ENCODE peak calls at places on chromosomes 1 and 21, in nine cellular contexts. Q is NCI-H1092 treated with DMSO at 0.1 percent for 48 hours; C is cardiac muscle cell; Z is IMR-90; H is T-cell; G is left ventricle myocardium superior; I is stimulated activated CD4-positive, alpha-beta T cell treated with anti-CD3 and anti-CD28 coated beads, Interleukin-1b, Interleukin-23, amount 100 ng/mL, for 1 hour; A is fibroblast of the conjunctiva; J is ELR. X is an unnamed sample.

GRCh38 chr1:165047985-165048384 is 308.5 kb downstream of the LMX1A start:
- DNase-seq in Q (no peak), C (no peak), Z (no peak), H (no peak), G (no peak), I (no peak), A (no peak), J (no peak), X (no peak)

GRCh38 chr1:234997201-234998173 is 131.2 kb downstream of the TOMM20 start:
- DNase-seq in Q (peak; percentile 45), C (peak; percentile 99), Z (peak; percentile 99), H (no peak), G (peak; percentile 99), I (no peak), A (peak; percentile 97), J (peak; percentile 99), X (peak; percentile 93)

GRCh38 chr1:184888505-184888904 is 85.8 kb downstream of the NIBAN1 start:
- DNase-seq in Q (no peak), C (peak; percentile 53), Z (peak; percentile 84), H (no peak), G (no peak), I (no peak), A (peak; percentile 29), J (peak; percentile 87), X (no peak)

GRCh38 chr1:104745875-104746274 is 996.2 kb downstream of the AMY1C start:
- DNase-seq in Q (no peak), C (no peak), Z (no peak), H (no peak), G (no peak), I (no peak), A (no peak), J (no peak), X (no peak)

GRCh38 chr1:47701741-47702515 is 264.1 kb downstream of the FOXD2 start:
- DNase-seq in Q (no peak), C (no peak), Z (no peak), H (no peak), G (no peak), I (no peak), A (no peak), J (no peak), X (no peak)

GRCh38 chr1:154352581-154353459 is 27.5 kb downstream of the ATP8B2 start:
- DNase-seq in Q (peak; percentile 30), C (peak; percentile 76), Z (peak; percentile 31), H (no peak), G (peak; percentile 62), I (no peak), A (no peak), J (peak; percentile 40), X (no peak)

GRCh38 chr1:100265931-100266830 is at the start of gene RTCA:
- DNase-seq in Q (peak; percentile 92), C (peak; percentile 97), Z (peak; percentile 93), H (peak; percentile 94), G (peak; percentile 99), I (peak; percentile 86), A (peak; percentile 94), J (peak; percentile 98), X (peak; percentile 78)

GRCh38 chr21:39164523-39164922 is 18.7 kb downstream of the PSMG1 start:
- DNase-seq in Q (no peak), C (no peak), Z (no peak), H (no peak), G (no peak), I (no peak), A (no peak), J (no peak), X (no peak)

GRCh38 chr1:89605692-89606091 is 27.2 kb upstream of the LRRC8C start:
- DNase-seq in Q (no peak), C (peak; percentile 84), Z (peak; percentile 55), H (no peak), G (no peak), I (no peak), A (peak; percentile 61), J (peak; percentile 81), X (peak; percentile 35)

X was measured in SW 1271.